ENCODE peak calls at places on chromosomes 5 and 9, in five cellular contexts. O, H, K, T and P are unnamed samples. For H3K4me1, the result is how much of the 10 kb centered on the place peaks cover.

GRCh38 chr5:126403871-126404270 is 19.3 kb upstream of the GRAMD2B start:
- DNase-seq in O (no peak), H (no peak), K (peak), T (no peak), P (no peak)

GRCh38 chr5:147406636-147407035 is 103.2 kb downstream of the DPYSL3 start:
- DNase-seq in O (no peak), H (no peak), K (no peak), T (no peak), P (no peak)

GRCh38 chr9:126522957-126523356 is 90.8 kb upstream of the LMX1B start:
- DNase-seq in O (peak), H (no peak), K (no peak), T (peak), P (no peak)

GRCh38 chr9:116286287-116286686 is 132.7 kb downstream of the PAPPA start:
- DNase-seq in O (no peak), H (no peak), K (peak), T (no peak), P (no peak)

GRCh38 chr9:74940600-74940999 is 12.1 kb downstream of the C9orf40 start:
- DNase-seq in O (no peak), H (no peak), K (no peak), T (no peak), P (no peak)

GRCh38 chr9:112331676-112331955 is 1.8 kb downstream of the PTBP3 start:
- DNase-seq in O (no peak), H (no peak), K (no peak), T (no peak), P (no peak)

GRCh38 chr5:54834121-54834842 is 151.1 kb downstream of the ESM1 start:
- DNase-seq in O (peak), H (no peak), K (no peak), T (no peak), P (no peak)

GRCh38 chr9:573551-574410 is 267.7 kb upstream of the DMRT1 start:
- DNase-seq in O (no peak), H (no peak), K (peak), T (no peak), P (no peak)

GRCh38 chr5:89265511-89266169 is 382.7 kb upstream of the MEF2C start:
- DNase-seq in O (no peak), H (no peak), K (peak), T (no peak), P (no peak)

GRCh38 chr9:110996436-110997224 is 41.6 kb downstream of the LPAR1 start:
- DNase-seq in O (no peak), H (peak), K (peak), T (no peak), P (no peak)

GRCh38 chr9:34513567-34514214 is 9.1 kb downstream of the ENHO start:
- DNase-seq in O (no peak), H (no peak), K (peak), T (no peak), P (no peak)

GRCh38 chr5:172830876-172831662 is 3.0 kb upstream of the ERGIC1 start:
- DNase-seq in O (no peak), H (no peak), K (peak), T (no peak), P (no peak)

GRCh38 chr5:128965011-128965637 is at the start of gene SLC27A6:
- DNase-seq in O (peak), H (no peak), K (peak), T (peak), P (no peak)

GRCh38 chr5:127648997-127649550 is at the start of gene CTXN3:
- DNase-seq in O (no peak), H (no peak), K (no peak), T (no peak), P (no peak)

GRCh38 chr9:128099932-128100491 is 27.5 kb downstream of the PTGES2 start:
- DNase-seq in O (no peak), H (no peak), K (peak), T (peak), P (no peak)
- H3K4me1 ChIP-seq in O (half or more), H (under half), K (under half), T (half or more), P (half or more)

DNA sequence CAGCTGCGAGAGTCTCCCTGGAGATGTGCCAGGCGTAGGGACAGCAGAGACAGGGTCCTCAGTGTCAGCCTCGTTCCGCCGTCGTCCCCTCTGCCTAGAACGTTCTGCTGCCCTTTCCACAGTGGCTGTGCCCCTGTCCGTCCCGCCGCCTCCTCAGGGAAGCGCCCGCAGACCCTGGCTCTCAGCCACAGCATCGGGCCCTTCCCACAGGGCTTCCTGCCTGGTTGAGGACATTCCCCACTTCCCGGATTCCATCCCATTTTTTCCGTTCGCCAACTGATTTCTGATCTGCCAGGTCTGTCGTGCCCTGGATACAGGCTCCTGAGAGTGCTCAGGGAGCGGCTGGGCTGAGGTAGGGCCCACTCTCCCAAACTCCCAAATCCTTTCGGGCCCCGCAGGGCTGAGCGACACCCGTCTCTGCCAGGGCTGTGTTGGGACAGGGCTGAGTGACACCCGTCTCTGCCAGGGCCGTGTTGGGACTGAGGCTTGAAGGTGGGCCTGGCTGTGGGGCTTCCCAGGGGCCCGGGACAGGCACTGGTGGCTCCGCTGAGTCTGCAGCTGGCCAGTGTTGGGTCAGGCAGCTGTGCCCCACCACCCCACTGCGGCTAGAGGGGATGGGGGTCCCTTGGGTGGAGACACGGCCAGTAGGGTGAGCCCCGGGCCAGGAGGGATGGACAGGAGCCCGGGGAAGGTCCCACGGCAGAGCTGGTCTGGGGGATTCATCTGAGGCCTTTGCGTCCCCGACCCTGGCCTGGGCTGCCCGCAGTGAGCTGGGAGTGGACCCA is 15.9 kb downstream of the DNLZ start:
- DNase-seq in O (no peak), H (no peak), K (peak), T (no peak), P (no peak)
- H3K4me1 ChIP-seq in O (under half), H (under half), K (under half), T (under half), P (under half)

DNA sequence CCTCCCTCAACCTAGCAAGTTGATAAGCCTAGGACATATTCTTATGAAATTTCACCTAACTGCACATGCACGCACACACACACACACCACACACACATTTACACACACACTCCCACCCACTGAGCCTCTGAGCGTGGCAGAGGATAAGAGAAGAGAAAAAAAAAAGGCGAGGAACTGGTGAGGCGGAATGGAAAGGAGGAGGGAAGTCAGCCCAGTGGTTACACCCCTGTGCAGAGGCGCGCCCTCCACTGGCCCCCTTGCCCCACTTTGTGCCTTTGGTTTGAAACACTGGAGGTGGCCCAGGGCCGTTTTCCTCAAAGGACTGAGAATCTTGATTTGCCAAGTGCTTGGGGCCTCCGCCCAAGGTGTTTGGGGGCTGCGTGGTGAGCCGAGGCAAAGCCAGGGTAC is 20.7 kb downstream of the NR2F1 start:
- DNase-seq in O (no peak), H (no peak), K (peak), T (no peak), P (no peak)
- H3K4me1 ChIP-seq in O (under half), H (under half), K (under half), T (under half), P (under half)

GRCh38 chr5:40401965-40402364 is 277.8 kb upstream of the PTGER4 start:
- DNase-seq in O (no peak), H (no peak), K (peak), T (no peak), P (no peak)

GRCh38 chr5:40405985-40406384 is 273.7 kb upstream of the PTGER4 start:
- DNase-seq in O (no peak), H (no peak), K (no peak), T (no peak), P (no peak)

GRCh38 chr5:40406426-40407211 is 273.1 kb upstream of the PTGER4 start:
- DNase-seq in O (no peak), H (no peak), K (no peak), T (no peak), P (no peak)

GRCh38 chr5:40404613-40405012 is 275.1 kb upstream of the PTGER4 start:
- DNase-seq in O (no peak), H (no peak), K (no peak), T (no peak), P (no peak)

GRCh38 chr5:40405230-40405629 is 274.5 kb upstream of the PTGER4 start:
- DNase-seq in O (no peak), H (peak), K (no peak), T (no peak), P (no peak)
- H3K4me1 ChIP-seq in O (under half), H (under half), K (under half), T (under half), P (under half)